ENCODE peak calls at places on chromosomes 16 and 17, in four cellular contexts. One of them, this sample, is unnamed.

GRCh38 chr16:1762879-1763520 is 8.3 kb downstream of the NME3 start:
- DNase-seq in adrenal gland: peak
- DNase-seq in A673: no peak
- DNase-seq in sigmoid colon: no peak
- DNase-seq in this sample: no peak

GRCh38 chr17:80354381-80354780 is 60.6 kb upstream of the ENDOV start:
- DNase-seq in sigmoid colon: peak
- DNase-seq in adrenal gland: no peak
- DNase-seq in A673: no peak
- DNase-seq in this sample: no peak

GRCh38 chr17:1485311-1485747 is 7.2 kb downstream of the MYO1C start:
- DNase-seq in sigmoid colon: no peak
- DNase-seq in adrenal gland: peak
- DNase-seq in A673: peak
- DNase-seq in this sample: no peak

GRCh38 chr16:87457724-87458423 is 35.0 kb downstream of the ZCCHC14 start:
- DNase-seq in adrenal gland: no peak
- DNase-seq in A673: peak
- DNase-seq in sigmoid colon: no peak
- DNase-seq in this sample: no peak

GRCh38 chr16:87806608-87807546 is 41.1 kb upstream of the KLHDC4 start:
- DNase-seq in A673: peak
- DNase-seq in sigmoid colon: peak
- DNase-seq in adrenal gland: peak
- DNase-seq in this sample: no peak

GRCh38 chr17:80859004-80859941 is 132.4 kb upstream of the CHMP6 start:
- DNase-seq in A673: peak
- DNase-seq in adrenal gland: peak
- DNase-seq in sigmoid colon: peak
- DNase-seq in this sample: no peak

GRCh38 chr17:8320990-8321389 is 10.9 kb downstream of the ARHGEF15 start:
- DNase-seq in adrenal gland: no peak
- DNase-seq in sigmoid colon: no peak
- DNase-seq in A673: no peak
- DNase-seq in this sample: no peak

GRCh38 chr17:78127240-78127887 is 1.2 kb downstream of the TMC6 start:
- DNase-seq in adrenal gland: no peak
- DNase-seq in A673: no peak
- DNase-seq in sigmoid colon: peak
- DNase-seq in this sample: no peak

GRCh38 chr16:17446661-17447060 is 24.1 kb downstream of the XYLT1 start:
- DNase-seq in A673: no peak
- DNase-seq in sigmoid colon: no peak
- DNase-seq in adrenal gland: no peak
- DNase-seq in this sample: no peak

GRCh38 chr16:69089091-69089912 is 16.2 kb upstream of the HAS3 start:
- DNase-seq in sigmoid colon: no peak
- DNase-seq in A673: no peak
- DNase-seq in adrenal gland: no peak
- DNase-seq in this sample: no peak

GRCh38 chr16:79110242-79110641 is 490.3 kb downstream of the MAF start:
- DNase-seq in adrenal gland: no peak
- DNase-seq in sigmoid colon: no peak
- DNase-seq in A673: no peak
- DNase-seq in this sample: no peak

GRCh38 chr17:50922739-50923405 is 56.7 kb upstream of the TOB1 start:
- DNase-seq in adrenal gland: no peak
- DNase-seq in sigmoid colon: no peak
- DNase-seq in A673: no peak
- DNase-seq in this sample: no peak

GRCh38 chr16:17222756-17223411 is 247.9 kb downstream of the XYLT1 start:
- DNase-seq in sigmoid colon: peak
- DNase-seq in adrenal gland: peak
- DNase-seq in A673: no peak
- DNase-seq in this sample: no peak

GRCh38 chr16:67006930-67007658 is 18.7 kb downstream of the CES4A start:
- DNase-seq in adrenal gland: no peak
- DNase-seq in sigmoid colon: no peak
- DNase-seq in A673: no peak
- DNase-seq in this sample: no peak

GRCh38 chr17:4522661-4523060 is 24.0 kb downstream of the SPNS2 start:
- DNase-seq in adrenal gland: no peak
- DNase-seq in A673: no peak
- DNase-seq in sigmoid colon: no peak
- DNase-seq in this sample: no peak
- H3K27ac ChIP-seq in adrenal gland: no peak
- H3K27ac ChIP-seq in A673: no peak
- H3K27ac ChIP-seq in sigmoid colon: no peak
- H3K27ac ChIP-seq in this sample: peak

GRCh38 chr17:82330322-82331239 is 3.0 kb downstream of the SECTM1 start:
- DNase-seq in A673: peak
- DNase-seq in sigmoid colon: no peak
- DNase-seq in adrenal gland: no peak
- DNase-seq in this sample: no peak
- H3K4me3 ChIP-seq in A673: no peak
- H3K4me3 ChIP-seq in sigmoid colon: no peak
- H3K4me3 ChIP-seq in adrenal gland: no peak
- H3K4me3 ChIP-seq in this sample: no peak

DNA sequence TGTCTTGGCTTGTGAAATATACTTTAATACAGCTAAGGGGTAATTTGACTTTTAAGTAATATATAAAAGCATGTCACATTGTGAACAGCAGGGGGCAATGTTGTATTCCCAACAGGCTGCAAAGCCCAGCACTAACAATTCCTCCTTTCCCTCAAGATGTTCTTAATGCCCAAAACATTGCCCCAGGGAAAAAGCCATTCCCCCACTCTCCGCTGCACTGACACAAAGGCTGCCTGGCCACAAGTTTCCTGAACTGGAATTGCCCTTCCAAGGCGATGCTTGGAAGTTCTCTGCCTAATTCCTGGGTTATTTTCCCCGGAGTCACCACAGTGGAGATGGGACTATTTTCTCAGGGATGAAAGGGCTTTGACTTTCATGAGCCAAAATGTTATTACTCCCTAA is 27.2 kb downstream of the CLEC16A start:
- DNase-seq in sigmoid colon: peak
- DNase-seq in adrenal gland: no peak
- DNase-seq in A673: peak
- DNase-seq in this sample: no peak
- H3K27ac ChIP-seq in sigmoid colon: peak
- H3K27ac ChIP-seq in adrenal gland: no peak
- H3K27ac ChIP-seq in A673: no peak
- H3K27ac ChIP-seq in this sample: peak

DNA sequence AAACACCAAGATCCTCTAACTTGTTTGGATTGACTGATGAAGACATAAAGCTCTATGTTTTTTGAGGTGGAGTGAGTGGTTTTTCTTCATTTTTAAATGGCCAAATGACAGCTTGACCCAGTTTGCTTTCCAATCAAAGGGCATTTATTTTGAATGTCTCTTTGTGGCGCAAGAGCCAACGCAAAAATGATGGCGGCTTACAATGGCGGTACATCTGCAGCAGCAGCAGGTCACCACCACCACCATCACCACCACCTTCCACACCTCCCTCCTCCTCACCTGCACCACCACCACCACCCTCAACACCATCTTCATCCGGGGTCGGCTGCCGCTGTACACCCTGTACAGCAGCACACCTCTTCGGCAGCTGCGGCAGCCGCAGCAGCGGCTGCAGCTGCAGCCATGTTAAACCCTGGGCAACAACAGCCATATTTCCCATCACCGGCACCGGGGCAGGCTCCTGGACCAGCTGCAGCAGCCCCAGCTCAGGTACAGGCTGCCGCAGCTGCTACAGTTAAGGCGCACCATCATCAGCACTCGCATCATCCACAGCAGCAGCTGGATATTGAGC is 329 bp downstream of the NLK start:
- DNase-seq in A673: no peak
- DNase-seq in sigmoid colon: no peak
- DNase-seq in adrenal gland: no peak
- DNase-seq in this sample: no peak
- H3K4me3 ChIP-seq in A673: peak
- H3K4me3 ChIP-seq in sigmoid colon: no peak
- H3K4me3 ChIP-seq in adrenal gland: no peak
- H3K4me3 ChIP-seq in this sample: peak

DNA sequence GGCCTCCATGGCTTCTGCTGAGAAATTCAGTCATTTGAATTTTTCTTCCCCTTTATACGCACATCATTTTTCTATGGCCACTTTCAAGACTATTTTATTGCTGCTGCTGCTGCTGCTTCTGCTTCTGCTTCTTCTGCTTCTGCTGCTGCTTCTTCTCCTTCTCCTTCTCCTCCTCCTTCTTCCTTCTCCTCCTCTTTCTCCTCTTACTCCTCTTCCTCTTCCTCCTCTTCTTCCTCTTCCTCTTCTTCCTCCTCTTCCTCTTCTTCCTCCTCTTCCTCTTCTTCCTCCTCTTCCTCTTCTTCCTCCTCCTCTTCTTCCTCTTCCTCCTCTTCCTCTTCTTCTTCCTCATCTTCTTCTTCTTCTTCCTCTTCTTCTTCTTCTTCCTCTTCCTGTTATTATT is 22.4 kb downstream of the CPD start:
- DNase-seq in sigmoid colon: no peak
- DNase-seq in A673: no peak
- DNase-seq in adrenal gland: no peak
- DNase-seq in this sample: no peak
- H3K27ac ChIP-seq in sigmoid colon: no peak
- H3K27ac ChIP-seq in A673: no peak
- H3K27ac ChIP-seq in adrenal gland: no peak
- H3K27ac ChIP-seq in this sample: no peak

DNA sequence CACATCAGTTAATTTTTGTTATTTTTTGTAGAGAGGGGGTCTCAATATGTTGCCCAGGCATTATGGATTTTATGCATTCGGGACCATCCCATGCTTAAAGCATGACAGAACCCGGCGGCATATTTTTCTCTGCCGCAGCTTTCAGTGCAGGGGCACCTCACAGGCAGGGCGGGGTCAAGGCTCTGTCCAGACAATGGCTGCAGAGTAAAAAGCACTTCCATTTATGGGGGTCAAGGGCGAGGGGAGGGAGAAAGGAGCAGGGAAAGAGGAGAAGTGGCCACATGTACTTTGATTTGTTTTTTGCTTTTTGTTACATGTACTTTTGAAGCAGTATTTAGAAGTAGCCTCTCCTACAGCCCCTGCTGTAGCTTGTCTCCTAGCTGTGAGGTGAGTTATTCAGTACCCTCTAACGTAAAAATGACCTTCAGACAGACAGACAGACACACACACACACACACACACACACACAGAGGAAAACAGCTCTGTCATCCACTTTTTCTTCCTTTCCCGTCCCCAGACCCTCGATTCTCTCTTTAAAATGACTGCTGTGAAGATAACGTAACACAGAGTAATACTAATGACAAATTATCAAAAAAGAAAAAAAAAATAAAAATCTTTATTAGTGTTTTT is 875 bp upstream of the SCPEP1 start:
- DNase-seq in adrenal gland: no peak
- DNase-seq in sigmoid colon: no peak
- DNase-seq in A673: no peak
- DNase-seq in this sample: no peak
- H3K4me3 ChIP-seq in adrenal gland: no peak
- H3K4me3 ChIP-seq in sigmoid colon: peak
- H3K4me3 ChIP-seq in A673: peak
- H3K4me3 ChIP-seq in this sample: peak

This sample was measured in coronary artery.